ENCODE peak calls at places on chromosomes 12 and 14, in four cellular contexts. Y is NCI-H1105 treated with DMSO at 0.1 percent for 48 hours, D is T follicular helper cell, W is NCI-H1092. P is an unnamed sample.

GRCh38 chr14:65019944-65020566 is 33.4 kb downstream of the FNTB start:
- DNase-seq in W (peak; percentile 55), Y (peak; percentile 18), D (no peak), P (peak; percentile 36)

GRCh38 chr14:59176764-59177163 is 11.7 kb upstream of the DAAM1 start:
- DNase-seq in D (no peak), W (no peak), Y (no peak), P (no peak)

GRCh38 chr14:81669308-81669707 is 135.7 kb upstream of the SEL1L start:
- DNase-seq in D (no peak), W (no peak), Y (peak; percentile 70), P (peak; percentile 45)

GRCh38 chr12:43480591-43480990 is 71.4 kb downstream of the ADAMTS20 start:
- DNase-seq in W (no peak), Y (no peak), D (no peak), P (no peak)

GRCh38 chr12:56941299-56942017 is 7.2 kb upstream of the SDR9C7 start:
- DNase-seq in Y (no peak), W (no peak), D (no peak), P (no peak)

GRCh38 chr12:72632286-72632685 is 360.1 kb downstream of the TRHDE start:
- DNase-seq in Y (peak; percentile 48), D (no peak), W (no peak), P (no peak)

GRCh38 chr14:85421166-85421877 is 108.6 kb upstream of the FLRT2 start:
- DNase-seq in W (no peak), D (no peak), Y (no peak), P (no peak)

GRCh38 chr14:65471038-65471878 is 58.7 kb downstream of the FUT8 start:
- DNase-seq in W (no peak), D (no peak), Y (no peak), P (no peak)

GRCh38 chr14:73237219-73237785 is at the start of gene PAPLN:
- DNase-seq in W (no peak), D (no peak), Y (peak; percentile 23), P (no peak)

GRCh38 chr12:102543494-102543893 is 63.1 kb upstream of the IGF1 start:
- DNase-seq in Y (no peak), D (no peak), W (no peak), P (no peak)

GRCh38 chr12:11881835-11882234 is 188.9 kb upstream of the BCL2L14 start:
- DNase-seq in Y (no peak), W (no peak), D (no peak), P (no peak)